ENCODE peak calls at places on chromosomes 6 and 20, in four cellular contexts. W, T, X and D are unnamed samples. For H3K4me1, the result is how much of the 10 kb centered on the place peaks cover.

GRCh38 chr6:27865952-27866369 is 46.2 kb downstream of the OR2B2 start:
- DNase-seq in X (no peak), W (no peak), T (no peak), D (no peak)

GRCh38 chr6:36851632-36852031 is 12.4 kb upstream of the CPNE5 start:
- DNase-seq in W (no peak), T (no peak), X (no peak), D (no peak)

GRCh38 chr20:44752099-44752931 is 6.7 kb downstream of the KCNK15 start:
- DNase-seq in X (no peak), W (no peak), T (no peak), D (no peak)

GRCh38 chr6:147699637-147700036 is 191.1 kb downstream of the SAMD5 start:
- DNase-seq in X (no peak), T (no peak), W (no peak), D (no peak)

GRCh38 chr20:23200914-23201313 is 114.8 kb upstream of the CD93 start:
- DNase-seq in T (peak), X (peak), W (peak), D (no peak)

GRCh38 chr6:121838842-121839241 is 403.4 kb downstream of the GJA1 start:
- DNase-seq in T (no peak), W (no peak), X (no peak), D (no peak)

GRCh38 chr6:13523826-13524622 is 36.6 kb upstream of the GFOD1 start:
- DNase-seq in W (no peak), T (no peak), X (no peak), D (no peak)

GRCh38 chr20:49675368-49676151 is 38.1 kb downstream of the B4GALT5 start:
- DNase-seq in T (no peak), W (no peak), X (no peak), D (no peak)

GRCh38 chr6:96520039-96520850 is 1.4 kb upstream of the UFL1 start:
- DNase-seq in T (no peak), W (peak), X (no peak), D (no peak)

GRCh38 chr20:1417273-1417672 is 24.4 kb upstream of the FKBP1A start:
- DNase-seq in W (no peak), T (no peak), X (no peak), D (no peak)

GRCh38 chr20:13008761-13009681 is at the start of gene SPTLC3:
- DNase-seq in T (no peak), X (no peak), W (peak), D (no peak)

GRCh38 chr6:110652520-110652919 is 162.7 kb downstream of the CDK19 start:
- DNase-seq in T (no peak), W (no peak), X (no peak), D (no peak)

GRCh38 chr6:10412165-10412947 is 2.5 kb downstream of the TFAP2A start:
- DNase-seq in W (no peak), T (no peak), X (peak), D (peak)

GRCh38 chr6:3455490-3456394 is 1.1 kb downstream of the SLC22A23 start:
- DNase-seq in T (no peak), X (peak), W (peak), D (no peak)

GRCh38 chr6:148447521-148448230 is 105.0 kb downstream of the SASH1 start:
- DNase-seq in W (no peak), T (no peak), X (no peak), D (no peak)

GRCh38 chr6:30814137-30815084 is 69.9 kb upstream of the DDR1 start:
- DNase-seq in T (no peak), X (no peak), W (no peak), D (no peak)

GRCh38 chr6:106997392-106998257 is 23.1 kb upstream of the CD24 start:
- DNase-seq in W (peak), T (peak), X (peak), D (no peak)

GRCh38 chr6:157774153-157775135 is 48.6 kb upstream of the SNX9 start:
- DNase-seq in W (no peak), X (no peak), T (no peak), D (no peak)

GRCh38 chr6:112017169-112017568 is 36.7 kb upstream of the CCN6 start:
- DNase-seq in T (no peak), W (no peak), X (no peak), D (no peak)

GRCh38 chr6:155196891-155197290 is 66.9 kb upstream of the CLDN20 start:
- DNase-seq in X (no peak), T (no peak), W (no peak), D (no peak)

GRCh38 chr6:33080127-33081089 is 4.6 kb downstream of the HLA-DPB1 start:
- DNase-seq in T (no peak), W (peak), X (peak), D (no peak)

GRCh38 chr20:17077030-17077429 is 149.8 kb upstream of the PCSK2 start:
- DNase-seq in X (no peak), T (no peak), W (no peak), D (no peak)

GRCh38 chr6:158232445-158233213 is 64.5 kb downstream of the GTF2H5 start:
- DNase-seq in W (peak), T (no peak), X (peak), D (peak)

GRCh38 chr6:106197441-106197840 is 111.3 kb downstream of the PRDM1 start:
- DNase-seq in X (no peak), T (no peak), W (no peak), D (no peak)

GRCh38 chr6:22333802-22334201 is 37.0 kb upstream of the PRL start:
- DNase-seq in X (no peak), T (no peak), W (no peak), D (no peak)

GRCh38 chr20:46520976-46521579 is 7.7 kb upstream of the ZNF334 start:
- DNase-seq in W (peak), X (peak), T (peak), D (peak)

GRCh38 chr6:35583893-35584688 is 71.4 kb upstream of the TULP1 start:
- DNase-seq in T (peak), W (peak), X (no peak), D (peak)

GRCh38 chr6:100226811-100227210 is 232.8 kb upstream of the MCHR2 start:
- DNase-seq in T (no peak), X (no peak), W (no peak), D (no peak)

GRCh38 chr6:53544050-53544499 is 826 bp downstream of the GCLC start:
- DNase-seq in T (no peak), X (no peak), W (no peak), D (no peak)

GRCh38 chr6:124567401-124567800 is 394.8 kb upstream of the RNF217 start:
- DNase-seq in W (no peak), X (no peak), T (no peak), D (no peak)

GRCh38 chr20:19288061-19288460 is 75.6 kb downstream of the SLC24A3 start:
- DNase-seq in X (no peak), T (no peak), W (no peak), D (no peak)

GRCh38 chr6:6942826-6943225 is 164.9 kb upstream of the RREB1 start:
- DNase-seq in W (no peak), X (peak), T (no peak), D (no peak)

GRCh38 chr6:131948221-131948661 is 2.9 kb downstream of the CCN2 start:
- DNase-seq in X (no peak), T (no peak), W (no peak), D (no peak)

GRCh38 chr6:138817799-138818198 is 21.9 kb downstream of the ECT2L start:
- DNase-seq in X (peak), T (no peak), W (peak), D (no peak)

GRCh38 chr20:4020256-4020655 is 4.9 kb upstream of the RNF24 start:
- DNase-seq in T (no peak), W (no peak), X (no peak), D (no peak)

GRCh38 chr20:4025679-4026078 is 10.3 kb upstream of the RNF24 start:
- DNase-seq in W (no peak), T (no peak), X (no peak), D (no peak)

GRCh38 chr20:4021905-4022304 is 6.5 kb upstream of the RNF24 start:
- DNase-seq in W (no peak), T (no peak), X (no peak), D (no peak)

GRCh38 chr20:4025125-4025524 is 9.8 kb upstream of the RNF24 start:
- DNase-seq in X (no peak), T (no peak), W (no peak), D (no peak)

DNA sequence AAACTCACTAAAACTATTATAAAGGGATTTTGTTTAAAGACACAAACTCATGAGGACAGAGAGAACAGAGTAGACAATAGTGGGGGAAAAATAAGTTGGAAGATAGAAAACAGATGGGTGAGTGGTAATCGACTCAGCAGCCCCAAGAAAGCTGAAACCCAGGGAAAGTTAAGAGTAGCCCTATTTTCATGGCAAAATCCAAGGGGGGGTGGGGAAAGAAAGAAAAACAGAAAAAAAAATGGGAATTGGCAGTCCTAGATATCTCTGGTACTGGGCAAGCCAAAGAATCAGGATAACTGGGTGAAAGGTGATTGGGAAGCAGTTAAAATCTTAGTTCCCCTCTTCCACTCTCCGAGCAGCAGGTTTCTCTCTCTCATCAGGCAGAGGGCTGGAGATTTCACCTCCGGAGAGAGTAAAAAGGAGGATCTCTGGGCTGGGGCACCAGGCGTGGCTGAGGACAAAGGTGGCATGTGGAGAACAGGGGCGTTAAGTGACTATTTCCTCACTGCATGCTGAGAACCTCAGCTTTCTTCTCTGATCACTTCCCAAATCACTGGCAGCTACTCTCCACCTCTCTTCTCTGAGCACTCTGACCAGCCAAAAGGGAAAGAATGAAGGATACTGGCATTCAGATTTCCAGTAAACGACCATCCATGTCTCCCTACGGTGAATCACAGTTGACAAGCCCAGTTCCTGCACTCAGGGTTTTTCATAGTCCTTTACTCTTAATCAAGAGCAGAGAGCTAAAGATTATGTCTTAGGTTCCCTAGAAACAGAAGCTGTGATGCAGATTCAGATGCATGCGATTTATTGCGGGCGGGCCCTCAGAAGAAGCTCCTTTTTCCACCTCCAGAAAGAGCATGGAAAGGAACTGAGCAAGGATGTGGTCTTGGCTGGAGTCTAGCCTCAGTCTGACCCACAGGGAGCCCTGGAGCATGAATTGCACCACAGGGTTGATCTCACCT is 7.3 kb upstream of the RNF24 start:
- DNase-seq in W (no peak), T (no peak), X (no peak), D (no peak)
- H3K4me1 ChIP-seq in W (under half), T (under half), X (under half), D (under half)

DNA sequence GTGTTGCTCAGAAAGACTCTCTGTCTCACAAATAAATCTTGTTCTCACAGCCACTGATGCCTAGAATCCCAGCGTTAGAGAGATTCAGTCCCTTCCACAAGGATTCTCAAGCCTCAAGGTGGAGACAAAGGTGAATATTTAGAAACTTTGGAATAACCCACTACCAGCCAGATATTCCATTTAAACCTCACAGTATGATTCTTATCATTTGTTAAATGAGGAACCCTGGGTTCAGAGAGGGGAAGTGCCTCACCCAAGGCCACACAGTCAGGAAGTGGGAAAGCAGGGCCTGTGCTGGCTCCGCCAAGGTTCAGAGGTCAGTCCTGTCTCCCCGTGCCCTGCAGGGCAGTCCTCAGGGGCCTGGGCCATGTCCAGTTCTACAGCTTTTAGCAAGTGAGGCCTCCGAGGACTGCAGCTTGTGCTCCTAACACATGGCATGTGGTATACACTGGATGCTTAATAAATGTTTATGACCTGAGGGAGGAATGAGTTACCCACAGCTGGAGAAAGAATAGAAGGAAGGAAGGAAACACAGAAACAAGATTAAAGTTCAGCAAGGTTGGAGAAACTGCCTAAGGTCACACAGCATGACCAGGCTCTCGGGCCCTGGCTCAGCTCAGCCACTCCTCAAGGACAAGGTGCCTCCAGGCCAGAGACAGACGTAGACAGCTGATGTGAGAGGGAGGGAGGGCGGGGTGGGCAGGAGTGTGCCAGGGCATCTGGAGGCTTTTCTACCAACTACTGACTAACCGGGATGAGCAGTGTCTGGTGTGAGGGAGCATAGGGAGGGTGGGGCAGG is 3.9 kb upstream of the TGM2 start:
- DNase-seq in X (peak), T (no peak), W (no peak), D (no peak)
- H3K4me1 ChIP-seq in X (half or more), T (under half), W (under half), D (under half)

DNA sequence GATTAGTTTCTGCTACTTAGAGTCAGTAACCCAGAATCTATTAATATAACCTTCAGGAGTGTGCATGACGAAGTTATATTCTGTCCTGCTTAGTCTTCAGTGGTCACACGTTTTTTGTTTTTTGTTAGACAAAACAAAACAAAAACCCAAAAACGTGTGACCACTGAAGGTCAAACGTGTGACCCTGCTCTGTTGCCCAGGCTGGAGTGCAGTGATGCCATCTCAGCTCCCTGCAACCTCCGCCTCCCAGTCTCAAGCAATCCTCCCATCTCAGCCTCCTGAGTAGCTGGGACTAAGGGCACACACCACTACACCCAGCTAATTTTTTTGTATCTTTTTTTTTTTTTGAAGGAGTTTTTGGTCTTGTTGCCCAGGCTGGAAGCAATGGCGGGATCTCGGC is 142.4 kb downstream of the BCAS1 start:
- DNase-seq in W (no peak), X (no peak), T (no peak), D (no peak)
- H3K4me1 ChIP-seq in W (under half), X (under half), T (under half), D (under half)

GRCh38 chr6:127587875-127588274 is 10.9 kb downstream of the C6orf58 start:
- DNase-seq in X (no peak), W (no peak), T (no peak), D (no peak)
- H3K4me1 ChIP-seq in X (under half), W (under half), T (under half), D (under half)

DNA sequence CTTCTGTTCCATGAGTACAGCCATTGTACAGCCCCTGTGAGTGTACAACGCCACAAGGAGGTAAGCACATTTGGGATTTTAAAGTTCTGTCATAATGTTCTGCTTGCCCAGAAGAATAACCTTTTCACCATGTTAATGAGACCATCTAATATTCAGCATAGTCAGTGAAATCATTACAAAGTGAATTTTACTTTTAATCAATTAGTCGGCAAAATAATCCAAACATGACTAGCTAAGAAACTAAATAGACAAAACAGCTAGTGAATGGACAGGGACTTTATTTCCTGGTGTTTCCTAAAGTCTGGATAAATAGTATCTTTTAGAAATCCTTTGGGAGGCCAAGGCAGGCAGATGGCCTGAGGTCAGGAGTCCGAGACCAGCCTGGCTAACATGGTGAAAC is 69.0 kb upstream of the NRSN1 start:
- DNase-seq in W (no peak), T (no peak), X (no peak), D (no peak)
- H3K4me1 ChIP-seq in W (under half), T (under half), X (under half), D (under half)

GRCh38 chr20:6232436-6232835 is 109.6 kb upstream of the FERMT1 start:
- DNase-seq in T (no peak), X (no peak), W (no peak), D (no peak)
- H3K4me1 ChIP-seq in T (under half), X (under half), W (under half), D (under half)

DNA sequence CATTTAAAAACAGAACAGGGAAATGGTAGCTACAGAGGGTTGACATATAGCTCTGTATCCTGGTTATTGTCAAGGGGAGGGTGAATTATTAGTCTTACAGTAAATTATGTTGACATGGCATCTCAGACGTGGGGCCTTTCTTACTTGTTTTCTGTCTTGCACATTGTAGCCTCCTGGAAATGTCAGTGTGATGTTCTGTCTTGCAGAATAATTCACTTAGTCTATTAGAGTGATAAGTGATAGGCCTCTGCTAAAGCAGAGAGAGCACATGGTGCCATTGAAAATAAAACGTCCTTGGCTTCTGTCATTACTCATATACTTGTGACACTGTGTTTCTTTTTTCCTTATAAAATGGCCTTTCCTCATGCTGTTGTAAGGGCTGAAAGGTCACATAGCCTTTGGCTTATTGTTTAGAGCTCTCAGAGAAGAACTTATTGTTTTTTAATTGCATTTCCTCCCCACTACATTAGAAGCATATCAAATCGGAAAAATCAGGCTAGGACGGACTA is 531.0 kb downstream of the EPM2A start:
- DNase-seq in X (no peak), W (no peak), T (no peak), D (no peak)
- H3K4me1 ChIP-seq in X (under half), W (under half), T (under half), D (under half)

DNA sequence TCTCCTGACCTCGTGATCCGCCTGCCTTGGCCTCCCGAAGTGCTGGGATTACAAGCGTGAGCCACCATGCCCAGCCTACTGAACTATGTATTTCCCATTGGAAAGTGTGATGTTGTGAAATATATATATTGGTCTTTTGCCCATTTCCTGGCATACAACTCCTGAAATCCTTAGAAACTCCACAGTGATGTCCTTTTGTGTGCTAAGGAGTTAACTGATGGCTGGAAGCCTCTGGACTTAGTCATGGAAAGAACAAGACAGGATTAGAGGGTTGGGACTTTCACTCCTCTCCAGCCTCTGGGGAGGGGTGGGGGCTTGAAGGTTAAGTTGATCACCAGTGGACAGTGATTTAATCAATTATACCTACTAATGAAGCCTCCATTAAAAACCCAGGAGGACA is 7.1 kb downstream of the PANK2 start:
- DNase-seq in X (no peak), W (no peak), T (no peak), D (no peak)
- H3K4me1 ChIP-seq in X (half or more), W (under half), T (half or more), D (half or more)